ENCODE peak calls at places on chromosomes 3 and 15, in four cellular contexts. D is K562, J is HepG2, C is GM12878. F is an unnamed sample.

GRCh38 chr3:124512881-124513609 is 217.2 kb upstream of the UMPS start:
- DNase-seq in D (peak; percentile 62), C (no peak), J (peak; percentile 61), F (no peak)

GRCh38 chr15:78282324-78282723 is 17.1 kb downstream of the SKIC8 start:
- DNase-seq in C (no peak), D (no peak), J (no peak), F (no peak)

GRCh38 chr3:159263750-159264561 is 462.1 kb downstream of the MFSD1 start:
- DNase-seq in D (peak; percentile 40), C (no peak), J (peak; percentile 22), F (peak; percentile 28)

GRCh38 chr3:173743111-173743510 is 345.6 kb downstream of the NLGN1 start:
- DNase-seq in D (no peak), J (no peak), C (no peak), F (no peak)

GRCh38 chr15:74815121-74815933 is 2.7 kb downstream of the LMAN1L start:
- DNase-seq in J (no peak), C (no peak), D (no peak), F (no peak)

GRCh38 chr15:63028442-63029110 is 14.0 kb upstream of the TPM1 start:
- DNase-seq in C (no peak), D (no peak), J (no peak), F (no peak)

GRCh38 chr15:68764090-68764489 is 56.6 kb downstream of the ANP32A start:
- DNase-seq in J (no peak), C (no peak), D (no peak), F (no peak)

GRCh38 chr3:122772827-122773226 is 20.8 kb downstream of the HSPBAP1 start:
- DNase-seq in J (no peak), D (no peak), C (no peak), F (no peak)

GRCh38 chr15:77420610-77421369 is at the start of gene HMG20A:
- DNase-seq in D (peak; percentile 84), C (peak; percentile 80), J (peak; percentile 80), F (peak; percentile 70)

GRCh38 chr3:9402410-9403228 is 5.2 kb downstream of the SETD5 start:
- DNase-seq in C (no peak), D (peak; percentile 95), J (peak; percentile 88), F (peak; percentile 48)

GRCh38 chr3:56415672-56416071 is 52.6 kb downstream of the ERC2 start:
- DNase-seq in C (no peak), D (no peak), J (no peak), F (no peak)

GRCh38 chr15:42088801-42089640 is 5.3 kb downstream of the PLA2G4D start:
- DNase-seq in D (no peak), J (no peak), C (no peak), F (no peak)

GRCh38 chr3:5214352-5214751 is 26.8 kb downstream of the EDEM1 start:
- DNase-seq in C (no peak), J (no peak), D (no peak), F (no peak)

GRCh38 chr3:5510300-5510699 is 322.8 kb downstream of the EDEM1 start:
- DNase-seq in C (no peak), J (no peak), D (no peak), F (no peak)

GRCh38 chr3:72678892-72679291 is 169.4 kb downstream of the SHQ1 start:
- DNase-seq in D (no peak), C (peak; percentile 15), J (no peak), F (no peak)

GRCh38 chr15:79378394-79379158 is 53.6 kb upstream of the MINAR1 start:
- DNase-seq in J (no peak), D (peak; percentile 49), C (no peak), F (no peak)

GRCh38 chr3:37554364-37554763 is 307.3 kb upstream of the CTDSPL start:
- DNase-seq in D (peak; percentile 49), C (no peak), J (no peak), F (no peak)

GRCh38 chr3:146072824-146073223 is 88.2 kb downstream of the PLOD2 start:
- DNase-seq in C (no peak), J (no peak), D (no peak), F (no peak)

GRCh38 chr15:70597056-70597603 is 166.2 kb downstream of the UACA start:
- DNase-seq in D (no peak), C (no peak), J (peak; percentile 46), F (no peak)

GRCh38 chr3:65350786-65351476 is 663.1 kb upstream of the ADAMTS9 start:
- DNase-seq in J (no peak), D (no peak), C (no peak), F (no peak)

GRCh38 chr3:13104511-13104910 is 31.3 kb upstream of the IQSEC1 start:
- DNase-seq in J (no peak), C (no peak), D (no peak), F (no peak)

GRCh38 chr3:13105851-13106250 is 32.6 kb upstream of the IQSEC1 start:
- DNase-seq in C (no peak), J (no peak), D (no peak), F (no peak)

GRCh38 chr3:13102386-13103345 is 29.4 kb upstream of the IQSEC1 start:
- DNase-seq in C (no peak), D (no peak), J (no peak), F (no peak)

GRCh38 chr3:13105181-13105580 is 32.0 kb upstream of the IQSEC1 start:
- DNase-seq in J (no peak), D (no peak), C (no peak), F (no peak)

GRCh38 chr3:13103416-13104058 is 30.3 kb upstream of the IQSEC1 start:
- DNase-seq in D (no peak), J (no peak), C (no peak), F (no peak)
- TF ChIP-seq FOXK2 in D (no peak), J (no peak), C (no peak), F (no peak)

GRCh38 chr3:187977659-187978058 is 176.3 kb upstream of the LPP start:
- DNase-seq in C (no peak), J (no peak), D (no peak), F (no peak)
- TF ChIP-seq BHLHE40 in C (no peak), J (no peak), D (no peak), F (no peak)

DNA sequence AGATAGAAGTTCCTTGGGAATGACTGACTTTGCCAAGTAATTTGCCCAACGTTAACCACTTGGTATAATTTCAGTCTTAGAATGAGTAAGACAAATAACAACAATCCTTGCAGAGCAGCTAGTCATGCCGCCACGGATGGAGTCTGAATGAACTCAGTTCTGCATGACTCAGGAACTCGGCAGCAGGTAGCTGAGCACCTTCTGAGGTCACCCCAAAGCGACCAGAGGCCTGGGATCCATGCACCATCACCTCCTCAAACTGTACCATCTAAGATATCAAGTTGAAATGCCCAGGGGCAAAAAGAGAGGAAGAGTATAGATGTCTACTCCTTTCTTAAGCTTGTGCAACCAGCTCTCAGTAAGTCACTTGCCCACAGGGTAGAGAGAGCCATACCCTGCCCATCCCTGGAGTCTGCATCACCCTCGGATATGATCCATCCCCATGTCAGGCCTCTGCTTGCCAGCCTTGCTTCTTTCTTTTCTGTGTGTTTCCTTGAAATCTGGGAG is 8.5 kb upstream of the CDCP1 start:
- DNase-seq in C (no peak), J (no peak), D (no peak), F (no peak)
- TF ChIP-seq FOXK2 in C (no peak), J (no peak), D (no peak), F (no peak)

DNA sequence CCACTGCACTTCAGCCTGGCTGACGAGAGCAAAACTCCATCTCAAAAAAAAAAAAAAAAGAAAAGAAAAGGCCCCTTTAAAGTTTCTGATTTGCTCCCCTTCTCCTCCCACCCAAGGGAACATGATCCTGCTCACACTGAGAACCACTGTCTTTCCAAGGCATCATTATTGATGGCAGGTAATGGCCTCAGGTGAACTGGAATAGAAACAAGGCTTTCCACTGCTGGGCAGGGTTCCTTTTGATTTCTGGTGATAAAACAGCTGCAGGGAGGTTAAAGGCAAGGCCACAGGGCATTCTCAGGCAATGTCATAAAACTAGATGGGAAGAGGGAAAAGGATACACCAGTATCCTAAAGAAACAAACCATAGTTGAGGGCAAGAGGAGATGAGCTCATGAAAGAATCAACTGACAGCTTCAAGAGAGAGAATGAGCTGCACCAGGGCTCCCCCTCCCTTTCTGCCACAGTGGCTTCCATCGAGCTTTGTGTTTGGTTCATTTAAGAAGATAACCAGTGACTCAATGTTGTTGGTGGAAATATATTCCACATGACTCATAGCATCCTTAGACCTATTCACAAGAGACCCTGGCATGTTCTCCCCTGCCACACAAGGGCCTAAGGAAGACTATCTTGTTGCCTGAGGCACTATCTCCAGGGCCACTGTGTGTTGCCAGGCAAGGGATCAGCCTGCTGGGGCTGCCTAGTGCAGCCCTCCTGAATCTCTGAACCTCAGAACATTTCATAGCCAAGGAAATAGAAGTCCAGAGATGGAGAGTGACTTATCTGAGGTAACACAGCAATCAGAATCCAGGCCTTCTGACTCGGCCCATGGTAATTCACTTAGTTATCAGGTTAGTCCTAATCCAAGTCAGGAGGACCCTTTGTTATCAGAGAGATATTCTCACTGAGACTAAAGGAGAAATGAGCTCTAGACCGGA is 86.5 kb downstream of the WDR76 start:
- DNase-seq in D (peak; percentile 14), J (peak; percentile 46), C (no peak), F (no peak)
- TF ChIP-seq BHLHE40 in D (no peak), J (no peak), C (no peak), F (no peak)

GRCh38 chr15:64249842-64250575 is 87.2 kb upstream of the PPIB start:
- DNase-seq in D (no peak), C (no peak), J (no peak), F (no peak)
- TF ChIP-seq FOXK2 in D (no peak), C (no peak), J (no peak), F (no peak)

DNA sequence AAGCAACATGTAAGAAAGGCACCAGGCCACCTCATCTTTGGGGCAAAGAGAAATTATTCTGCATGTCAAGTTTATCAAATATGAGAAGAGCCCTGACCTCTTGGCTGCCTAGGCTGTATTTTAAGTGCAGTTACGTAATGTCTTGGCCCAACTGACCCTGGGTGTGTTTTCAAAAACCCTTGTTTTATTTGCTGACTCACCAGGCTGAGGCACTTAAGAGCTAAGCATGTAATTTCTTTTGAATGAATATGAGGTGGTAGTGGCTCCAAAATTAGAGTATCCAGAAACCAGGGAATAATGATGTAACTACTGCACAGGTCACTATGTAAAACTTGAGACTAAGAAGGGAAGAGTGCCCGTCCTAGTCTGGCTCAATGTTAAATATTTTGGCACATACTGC is 24.3 kb downstream of the PGPEP1L start:
- DNase-seq in C (no peak), J (no peak), D (peak; percentile 71), F (peak; percentile 55)
- TF ChIP-seq BHLHE40 in C (no peak), J (no peak), D (no peak), F (no peak)

GRCh38 chr3:138459619-138460535 is 25.5 kb downstream of the ESYT3 start:
- DNase-seq in D (no peak), J (no peak), C (no peak), F (no peak)
- TF ChIP-seq FOXK2 in D (no peak), J (no peak), C (no peak), F (no peak)

GRCh38 chr3:32422943-32423342 is 31.3 kb downstream of the CMTM7 start:
- DNase-seq in J (no peak), C (no peak), D (no peak), F (no peak)

GRCh38 chr3:32423534-32423933 is 31.9 kb downstream of the CMTM7 start:
- DNase-seq in C (no peak), J (no peak), D (no peak), F (no peak)

GRCh38 chr3:32421185-32421584 is 29.5 kb downstream of the CMTM7 start:
- DNase-seq in C (no peak), D (no peak), J (no peak), F (no peak)

GRCh38 chr3:32423956-32424558 is 32.4 kb downstream of the CMTM7 start:
- DNase-seq in D (peak; percentile 22), C (no peak), J (no peak), F (no peak)

GRCh38 chr3:32421991-32422859 is 30.6 kb downstream of the CMTM7 start:
- DNase-seq in C (no peak), J (no peak), D (no peak), F (no peak)
- TF ChIP-seq BHLHE40 in C (no peak), J (no peak), D (no peak), F (no peak)

GRCh38 chr3:195823286-195823685 is 11.6 kb upstream of the MUC4 start:
- DNase-seq in D (no peak), C (no peak), J (no peak), F (no peak)
- TF ChIP-seq FOXK2 in D (no peak), C (no peak), J (no peak), F (no peak)

F was measured in HEK293T.